ENCODE peak calls at places on chromosomes 4 and X, in five cellular contexts. F, P, G, L and E are unnamed samples.
A peak's percentile ranks its signal among the peaks of the same experiment; 100 is the strongest.

GRCh38 chr4:57249083-57249482 is 138.9 kb upstream of the IGFBP7 start:
- ATAC-seq in F (no peak), P (no peak), G (no peak), L (no peak), E (no peak)

GRCh38 chr4:157314906-157315305 is 94.4 kb downstream of the GRIA2 start:
- ATAC-seq in F (no peak), P (no peak), G (no peak), L (no peak), E (no peak)

GRCh38 chr4:56786955-56787354 is 34.5 kb downstream of the SPINK2 start:
- ATAC-seq in F (peak; percentile 74), P (peak; percentile 80), G (no peak), L (peak; percentile 87), E (peak; percentile 77)

GRCh38 chr4:107619065-107619464 is 101.0 kb downstream of the PAPSS1 start:
- ATAC-seq in F (no peak), P (peak; percentile 81), G (no peak), L (no peak), E (peak; percentile 81)

GRCh38 chrX:154534526-154535322 is 11.9 kb downstream of the G6PD start:
- ATAC-seq in F (peak; percentile 91), P (peak; percentile 88), G (peak; percentile 91), L (peak; percentile 100), E (peak; percentile 90)

GRCh38 chrX:41148553-41148952 is 63.3 kb downstream of the USP9X start:
- ATAC-seq in F (no peak), P (no peak), G (no peak), L (no peak), E (no peak)

GRCh38 chr4:47698837-47699236 is 139.0 kb downstream of the CORIN start:
- ATAC-seq in F (no peak), P (no peak), G (no peak), L (no peak), E (no peak)

GRCh38 chr4:148064451-148064850 is 332.6 kb downstream of the ARHGAP10 start:
- ATAC-seq in F (no peak), P (no peak), G (no peak), L (no peak), E (no peak)

GRCh38 chrX:73215263-73215662 is 612 bp upstream of the NAP1L2 start:
- ATAC-seq in F (no peak), P (no peak), G (no peak), L (no peak), E (no peak)

GRCh38 chr4:129346760-129347159 is 250.8 kb downstream of the C4orf33 start:
- ATAC-seq in F (no peak), P (no peak), G (no peak), L (no peak), E (no peak)

GRCh38 chr4:26256016-26256415 is 64.8 kb upstream of the RBPJ start:
- ATAC-seq in F (no peak), P (no peak), G (no peak), L (no peak), E (no peak)

GRCh38 chrX:12007881-12008280 is 130.4 kb upstream of the FRMPD4 start:
- ATAC-seq in F (no peak), P (no peak), G (no peak), L (no peak), E (no peak)

GRCh38 chrX:1853916-1854315 is 239.1 kb downstream of the ASMT start:
- ATAC-seq in F (no peak), P (no peak), G (no peak), L (no peak), E (no peak)

GRCh38 chr4:172232966-172233365 is 419.8 kb downstream of the GALNTL6 start:
- ATAC-seq in F (no peak), P (no peak), G (peak; percentile 85), L (no peak), E (no peak)

GRCh38 chr4:79233820-79234219 is 92.0 kb downstream of the NAA11 start:
- ATAC-seq in F (no peak), P (no peak), G (no peak), L (no peak), E (no peak)

GRCh38 chrX:37904833-37905232 is 57.5 kb upstream of the DYNLT3 start:
- ATAC-seq in F (no peak), P (peak; percentile 39), G (no peak), L (peak; percentile 78), E (no peak)

GRCh38 chr4:139645458-139645857 is 20.2 kb upstream of the MGST2 start:
- ATAC-seq in F (no peak), P (no peak), G (no peak), L (no peak), E (no peak)

GRCh38 chr4:113645771-113646455 is 115.6 kb downstream of the CAMK2D start:
- ATAC-seq in F (peak; percentile 81), P (peak; percentile 61), G (peak; percentile 95), L (peak; percentile 86), E (no peak)

GRCh38 chr4:109708435-109708834 is 5.2 kb upstream of the CASP6 start:
- ATAC-seq in F (no peak), P (no peak), G (no peak), L (no peak), E (no peak)

GRCh38 chr4:38993683-38994082 is 38.5 kb downstream of the TMEM156 start:
- ATAC-seq in F (no peak), P (no peak), G (peak; percentile 78), L (peak; percentile 85), E (no peak)

GRCh38 chr4:133584714-133585113 is 435.6 kb downstream of the PCDH10 start:
- ATAC-seq in F (no peak), P (no peak), G (peak; percentile 68), L (no peak), E (no peak)

GRCh38 chr4:184802203-184803015 is 23.4 kb downstream of the ACSL1 start:
- ATAC-seq in F (no peak), P (no peak), G (no peak), L (peak; percentile 1), E (peak; percentile 23)

GRCh38 chrX:21998037-21998436 is 34.1 kb upstream of the PHEX start:
- ATAC-seq in F (no peak), P (no peak), G (no peak), L (no peak), E (no peak)
- H3K27ac ChIP-seq in F (no peak overlapping the region), P (no peak overlapping the region), G (no peak overlapping the region), L (no peak overlapping the region), E (no peak overlapping the region)

GRCh38 chrX:71365356-71365875 is 741 bp upstream of the TAF1 start:
- ATAC-seq in F (no peak), P (no peak), G (no peak), L (no peak), E (peak; percentile 1)
- TF ChIP-seq POLR2A in F (no peak), P (no peak), G (peak; percentile 3), L (no peak), E (peak; percentile 76)

GRCh38 chrX:65707153-65707552 is 39.7 kb downstream of the MSN start:
- ATAC-seq in F (no peak), P (no peak), G (no peak), L (no peak), E (no peak)
- H3K4me1 ChIP-seq in F (peaks cover 55% of the 10 kb centered on the region), P (peaks cover 61% of the 10 kb centered on the region), G (peaks cover 20% of the 10 kb centered on the region), L (no peaks in the 10 kb centered on the region), E (peaks cover 61% of the 10 kb centered on the region)

GRCh38 chrX:19007868-19008267 is 24.0 kb upstream of the PHKA2 start:
- ATAC-seq in F (no peak), P (no peak), G (no peak), L (no peak), E (no peak)
- H3K27ac ChIP-seq in F (no peak overlapping the region), P (no peak overlapping the region), G (no peak overlapping the region), L (no peak overlapping the region), E (no peak overlapping the region)

GRCh38 chrX:5810636-5811035 is 418.0 kb downstream of the NLGN4X start:
- ATAC-seq in F (no peak), P (no peak), G (no peak), L (no peak), E (no peak)
- TF ChIP-seq POLR2A in F (no peak), P (no peak), G (no peak), L (no peak), E (no peak)

GRCh38 chr4:1002131-1002630 is 9.0 kb upstream of the SLC26A1 start:
- ATAC-seq in F (no peak), P (no peak), G (no peak), L (peak; percentile 76), E (peak; percentile 42)

GRCh38 chr4:1001561-1002130 is 8.4 kb upstream of the SLC26A1 start:
- ATAC-seq in F (no peak), P (no peak), G (no peak), L (no peak), E (no peak)

GRCh38 chr4:1003271-1004070 is 8.0 kb upstream of the FGFRL1 start:
- ATAC-seq in F (peak; percentile 23), P (peak; percentile 7), G (no peak), L (no peak), E (no peak)

GRCh38 chr4:1004071-1004418 is 7.4 kb upstream of the FGFRL1 start:
- ATAC-seq in F (no peak), P (no peak), G (no peak), L (no peak), E (no peak)

GRCh38 chr4:1002631-1003251 is 8.7 kb upstream of the FGFRL1 start:
- ATAC-seq in F (no peak), P (no peak), G (no peak), L (peak; percentile 5), E (no peak)
- H3K4me1 ChIP-seq in F (peaks cover 32% of the 10 kb centered on the region), P (peaks cover 38% of the 10 kb centered on the region), G (peaks cover 10% of the 10 kb centered on the region), L (no peaks in the 10 kb centered on the region), E (peaks cover 28% of the 10 kb centered on the region)

DNA sequence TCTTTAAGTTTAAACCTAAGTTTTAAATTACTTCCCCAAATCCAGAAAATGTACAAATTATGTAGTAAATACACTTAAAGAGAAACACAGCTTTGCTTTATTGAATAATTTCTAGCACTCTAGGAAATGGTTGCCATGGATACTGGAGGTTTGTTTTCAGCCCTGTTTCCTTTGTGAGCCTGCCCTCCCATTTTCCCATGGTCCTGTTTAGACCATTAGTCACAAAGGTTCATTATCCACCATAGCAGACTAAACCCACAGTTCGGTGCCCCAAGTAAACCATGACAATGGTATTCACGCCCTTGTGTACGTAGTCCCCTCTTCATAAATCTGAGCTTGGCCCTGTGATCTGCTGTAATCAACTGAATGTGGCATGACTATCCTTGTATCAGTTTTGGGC is 300.6 kb downstream of the LDB2 start:
- ATAC-seq in F (no peak), P (peak; percentile 44), G (no peak), L (no peak), E (no peak)
- H3K27ac ChIP-seq in F (no peak overlapping the region), P (no peak overlapping the region), G (no peak overlapping the region), L (no peak overlapping the region), E (no peak overlapping the region)